ENCODE peak calls at places on chromosomes 1 and 21, in nine cellular contexts. B is lung, H is fibroblast of mammary gland, Z is fibroblast of pulmonary artery, A is GM12865, X is epithelial cell of esophagus, L is AG09309, C is ascending aorta, K is GM06990. Q is an unnamed sample.

GRCh38 chr1:229364216-229365065 is 21.6 kb upstream of the CCSAP start:
- DNase-seq in B (no peak), H (no peak), K (no peak), A (no peak), L (no peak), C (no peak), Z (no peak), X (no peak), Q (no peak)

GRCh38 chr1:168469690-168470089 is 74.1 kb downstream of the XCL2 start:
- DNase-seq in L (peak), Z (peak), B (no peak), A (peak), K (no peak), X (peak), H (peak), C (peak), Q (peak)

GRCh38 chr1:78157162-78157561 is 111.4 kb downstream of the GIPC2 start:
- DNase-seq in H (peak), L (peak), B (no peak), K (no peak), Z (peak), X (peak), A (no peak), C (no peak), Q (no peak)

GRCh38 chr21:31201548-31201947 is 142.5 kb downstream of the TIAM1 start:
- DNase-seq in Z (peak), B (peak), A (peak), X (no peak), K (peak), C (peak), L (no peak), H (peak), Q (no peak)

GRCh38 chr1:61050541-61051454 is 31.6 kb upstream of the NFIA start:
- DNase-seq in X (no peak), K (no peak), B (peak), Z (peak), H (no peak), A (no peak), C (peak), L (no peak), Q (no peak)

GRCh38 chr1:55239548-55239947 is 24.4 kb upstream of the USP24 start:
- DNase-seq in C (no peak), K (no peak), L (no peak), Z (no peak), A (no peak), B (no peak), H (no peak), X (no peak), Q (no peak)

GRCh38 chr1:116432655-116433282 is 59.7 kb downstream of the ATP1A1 start:
- DNase-seq in H (no peak), X (no peak), L (no peak), Z (no peak), C (no peak), B (peak), K (no peak), A (no peak), Q (no peak)

GRCh38 chr1:25906644-25907300 is 553 bp upstream of the STMN1 start:
- DNase-seq in K (no peak), Z (no peak), A (no peak), H (no peak), X (peak), L (no peak), C (peak), B (no peak), Q (no peak)

GRCh38 chr1:245126530-245126929 is 28.3 kb upstream of the KIF26B start:
- DNase-seq in C (no peak), B (no peak), Z (no peak), K (no peak), L (no peak), X (no peak), H (no peak), A (no peak), Q (no peak)

GRCh38 chr1:45974541-45975269 is 157.7 kb downstream of the PIK3R3 start:
- DNase-seq in Z (no peak), X (peak), A (no peak), K (no peak), B (no peak), C (no peak), H (peak), L (no peak), Q (no peak)

GRCh38 chr1:75171876-75172275 is 37.7 kb downstream of the LHX8 start:
- DNase-seq in Z (no peak), H (no peak), B (no peak), C (no peak), K (no peak), X (no peak), A (no peak), L (no peak), Q (no peak)

GRCh38 chr1:157288511-157288910 is 150.3 kb upstream of the ETV3 start:
- DNase-seq in Z (no peak), L (no peak), H (no peak), A (no peak), K (no peak), X (no peak), C (no peak), B (no peak), Q (no peak)

GRCh38 chr1:225476538-225476988 is 48.7 kb upstream of the LBR start:
- DNase-seq in L (no peak), A (no peak), K (no peak), H (no peak), B (peak), C (peak), X (no peak), Z (no peak), Q (peak)

GRCh38 chr1:70017770-70018169 is 187.6 kb downstream of the LRRC40 start:
- DNase-seq in H (peak), L (no peak), X (no peak), K (no peak), C (no peak), A (no peak), B (no peak), Z (no peak), Q (no peak)

GRCh38 chr1:110493059-110493458 is 25.9 kb downstream of the KCNA10 start:
- DNase-seq in L (no peak), C (no peak), X (no peak), K (no peak), B (no peak), H (no peak), A (no peak), Z (no peak), Q (no peak)

GRCh38 chr1:232980336-232980978 is 30.0 kb downstream of the NTPCR start:
- DNase-seq in A (no peak), K (no peak), C (no peak), B (no peak), Z (no peak), H (no peak), X (no peak), L (no peak), Q (no peak)

GRCh38 chr1:118986839-118987430 is 1.2 kb downstream of the TBX15 start:
- DNase-seq in H (no peak), A (no peak), Z (no peak), X (no peak), L (no peak), C (no peak), B (no peak), K (no peak), Q (no peak)

GRCh38 chr1:61670016-61670415 is 54.9 kb downstream of the TM2D1 start:
- DNase-seq in H (peak), C (no peak), L (no peak), K (no peak), A (no peak), Z (no peak), X (no peak), B (no peak), Q (no peak)

GRCh38 chr1:46489638-46490602 is at the start of gene DMBX1:
- DNase-seq in L (no peak), C (no peak), A (peak), X (peak), K (no peak), H (no peak), Z (no peak), B (peak), Q (no peak)

GRCh38 chr1:212366901-212367300 is 47.8 kb downstream of the PACC1 start:
- DNase-seq in K (no peak), C (no peak), A (no peak), H (peak), X (peak), L (peak), B (no peak), Z (peak), Q (no peak)

GRCh38 chr1:212260557-212261342 is 24.5 kb upstream of the PPP2R5A start:
- DNase-seq in Z (no peak), H (no peak), L (no peak), C (no peak), X (peak), A (no peak), K (no peak), B (no peak), Q (no peak)

GRCh38 chr1:64654519-64655341 is 90.1 kb upstream of the RAVER2 start:
- DNase-seq in K (no peak), H (peak), B (no peak), Z (peak), L (peak), X (peak), C (no peak), A (no peak), Q (no peak)

GRCh38 chr21:46111857-46112730 is 14.2 kb downstream of the COL6A2 start:
- DNase-seq in B (no peak), Z (no peak), H (no peak), X (no peak), C (peak), A (no peak), K (no peak), L (no peak), Q (no peak)

GRCh38 chr1:37391181-37391949 is 83.0 kb upstream of the ZC3H12A start:
- DNase-seq in C (no peak), B (no peak), A (no peak), L (no peak), K (no peak), H (no peak), Z (no peak), X (no peak), Q (no peak)

GRCh38 chr21:33286076-33286475 is 19.9 kb downstream of the IL10RB start:
- DNase-seq in K (no peak), A (no peak), H (no peak), C (no peak), Z (no peak), L (no peak), X (no peak), B (no peak), Q (no peak)

GRCh38 chr1:193308438-193308837 is 122.0 kb upstream of the B3GALT2 start:
- DNase-seq in C (no peak), H (no peak), X (no peak), K (no peak), L (no peak), Z (peak), A (no peak), B (no peak), Q (no peak)

GRCh38 chr1:231612393-231613089 is 14.0 kb upstream of the DISC1 start:
- DNase-seq in L (no peak), Z (no peak), C (no peak), B (no peak), X (no peak), A (peak), K (peak), H (no peak), Q (no peak)

GRCh38 chr1:180911640-180912161 is 996 bp upstream of the KIAA1614 start:
- DNase-seq in X (peak), K (no peak), L (no peak), H (peak), Z (peak), A (no peak), B (no peak), C (peak), Q (no peak)

GRCh38 chr1:155044812-155045690 is 6.1 kb upstream of the ADAM15 start:
- DNase-seq in C (peak), A (peak), H (peak), Z (peak), L (no peak), B (peak), K (peak), X (peak), Q (no peak)

GRCh38 chr1:152436593-152437338 is 22.7 kb upstream of the CRNN start:
- DNase-seq in K (no peak), X (peak), Z (no peak), A (no peak), H (peak), C (no peak), B (no peak), L (no peak), Q (no peak)

GRCh38 chr1:213111502-213111901 is 60.5 kb downstream of the RPS6KC1 start:
- DNase-seq in L (no peak), Z (no peak), B (no peak), C (no peak), H (no peak), A (no peak), X (no peak), K (no peak), Q (no peak)

GRCh38 chr1:191963286-191963685 is 195.0 kb upstream of the RGS18 start:
- DNase-seq in L (no peak), X (peak), A (no peak), B (no peak), C (no peak), Z (peak), K (no peak), H (no peak), Q (no peak)

DNA sequence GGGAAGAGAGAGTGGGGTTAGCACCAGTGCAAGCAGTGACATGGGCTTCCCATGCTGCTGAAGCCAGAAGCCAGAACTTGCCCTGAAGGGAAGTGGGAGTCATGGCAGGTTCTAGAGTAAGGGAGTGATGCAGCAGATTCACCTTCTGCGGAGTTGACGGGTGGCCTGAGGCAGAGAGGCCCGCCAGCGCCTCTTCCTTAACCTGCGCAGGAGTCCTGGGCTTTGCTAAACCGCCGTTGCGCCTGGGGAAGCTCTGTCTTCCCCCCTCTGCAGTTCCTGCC is 67.2 kb downstream of the OBSCN start:
- DNase-seq in Z (no peak), B (no peak), C (no peak), A (no peak), H (no peak), X (no peak), K (no peak), L (no peak), Q (no peak)
- H3K4me3 ChIP-seq in Z (peak), B (peak), C (peak), A (no peak), H (peak), X (peak), K (no peak), L (peak), Q (peak)

GRCh38 chr1:2166254-2166653 is 28.3 kb downstream of the FAAP20 start:
- DNase-seq in A (no peak), L (no peak), Z (no peak), X (no peak), B (no peak), C (no peak), K (no peak), H (no peak), Q (no peak)

GRCh38 chr1:2166695-2167094 is 27.9 kb downstream of the FAAP20 start:
- DNase-seq in H (no peak), L (no peak), X (no peak), C (no peak), K (no peak), A (no peak), Z (no peak), B (no peak), Q (no peak)

GRCh38 chr1:2160691-2161320 is 33.8 kb downstream of the FAAP20 start:
- DNase-seq in C (no peak), A (no peak), K (no peak), H (no peak), X (no peak), B (no peak), L (no peak), Z (no peak), Q (no peak)

GRCh38 chr1:2165636-2166035 is 28.9 kb downstream of the FAAP20 start:
- DNase-seq in X (no peak), C (no peak), K (no peak), L (no peak), A (no peak), H (no peak), Z (no peak), B (no peak), Q (no peak)

DNA sequence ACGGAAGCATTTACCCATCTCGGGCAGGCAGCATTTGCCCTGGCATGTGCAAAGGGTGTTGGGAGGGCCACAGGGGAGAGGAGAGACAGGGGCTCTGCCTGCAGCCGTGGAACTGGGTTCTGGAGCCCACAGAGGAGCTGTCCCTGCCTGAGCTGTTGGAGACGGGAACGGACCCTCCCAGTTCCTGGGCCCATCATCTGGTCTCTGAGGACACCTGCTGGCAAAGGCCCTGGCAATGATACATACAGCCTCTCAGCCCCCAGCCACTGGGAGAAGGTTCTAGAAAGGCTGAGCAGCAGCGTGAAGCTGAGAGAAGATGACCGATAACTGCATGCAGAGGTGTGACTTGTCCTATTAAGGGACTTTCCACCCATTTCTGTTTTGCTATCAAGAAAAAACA is 31.4 kb downstream of the FAAP20 start:
- DNase-seq in H (no peak), X (no peak), L (no peak), B (no peak), K (no peak), C (no peak), Z (no peak), A (no peak), Q (no peak)
- TF ChIP-seq CTCF in H (no peak), X (no peak), L (no peak), B (peak), K (no peak), C (no peak), Z (no peak), A (no peak), Q (no peak)

DNA sequence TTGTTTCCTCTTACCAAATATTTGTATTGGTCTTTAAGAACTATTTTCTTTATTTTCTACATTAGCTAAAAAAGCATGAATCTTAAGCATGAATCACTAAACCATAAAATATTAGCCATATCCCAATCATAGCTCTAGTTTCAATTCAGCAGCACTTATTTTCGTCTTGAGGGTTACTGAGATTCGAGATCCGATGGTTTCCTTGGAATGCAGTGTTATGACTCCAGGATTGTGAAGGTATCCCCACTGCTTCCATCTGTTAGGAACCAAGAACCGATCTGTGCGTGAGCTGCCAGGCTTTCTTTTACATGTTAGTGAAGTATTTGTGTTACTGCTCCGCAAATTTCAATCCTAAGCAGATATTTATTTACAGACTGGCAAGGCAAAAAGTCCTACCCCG is 18.9 kb downstream of the TNFRSF9 start:
- DNase-seq in L (peak), X (no peak), H (peak), A (no peak), K (no peak), Z (no peak), B (no peak), C (no peak), Q (no peak)
- H3K4me3 ChIP-seq in L (peak), X (no peak), H (no peak), A (no peak), K (no peak), Z (no peak), B (no peak), C (peak), Q (no peak)

GRCh38 chr1:177495878-177496277 is 325.1 kb downstream of the BRINP2 start:
- DNase-seq in H (peak), A (no peak), X (no peak), K (no peak), Z (no peak), L (no peak), B (no peak), C (no peak), Q (no peak)
- TF ChIP-seq CTCF in H (peak), A (no peak), X (no peak), K (no peak), Z (no peak), L (no peak), B (no peak), C (no peak), Q (no peak)

Q was measured in HFF-Myc.